ENCODE peak calls at places on chromosomes 13 and 19, in nine cellular contexts. K, Y, D, Z, A, V, T, N and J are unnamed samples.

GRCh38 chr13:112187527-112188297 is 120.8 kb downstream of the SOX1 start:
- DNase-seq in K (no peak), V (no peak), Y (no peak), T (no peak), N (no peak), Z (no peak), D (no peak), A (no peak), J (no peak)

GRCh38 chr13:29713841-29714240 is 118.4 kb upstream of the SLC7A1 start:
- DNase-seq in Y (no peak), D (peak; percentile 21), N (no peak), Z (no peak), K (no peak), V (no peak), A (no peak), T (peak; percentile 4), J (no peak)

GRCh38 chr13:50320297-50320862 is 305.1 kb downstream of the KCNRG start:
- DNase-seq in A (no peak), V (no peak), N (no peak), K (no peak), Y (peak; percentile 84), T (no peak), D (peak; percentile 54), Z (peak; percentile 5), J (no peak)

GRCh38 chr13:39603424-39603947 is 493 bp upstream of the LHFPL6 start:
- DNase-seq in Z (no peak), N (peak; percentile 35), T (no peak), D (peak; percentile 24), V (no peak), K (peak; percentile 63), Y (peak; percentile 34), A (peak; percentile 44), J (peak; percentile 29)

GRCh38 chr13:95624020-95624419 is 20.5 kb downstream of the DZIP1 start:
- DNase-seq in K (no peak), D (peak; percentile 64), Z (no peak), T (peak; percentile 50), V (no peak), A (no peak), N (no peak), Y (peak; percentile 52), J (peak; percentile 70)

GRCh38 chr13:76462003-76462402 is 424.2 kb downstream of the KCTD12 start:
- DNase-seq in D (peak; percentile 15), N (no peak), T (no peak), K (no peak), Z (no peak), A (no peak), Y (no peak), V (no peak), J (no peak)

GRCh38 chr19:45798995-45799517 is 6.4 kb upstream of the DMWD start:
- DNase-seq in K (peak; percentile 74), Z (peak; percentile 27), V (no peak), D (peak; percentile 83), A (no peak), T (peak; percentile 77), N (no peak), Y (peak; percentile 80), J (peak; percentile 72)

GRCh38 chr13:48500652-48501197 is 32.2 kb downstream of the RCBTB2 start:
- DNase-seq in V (no peak), Y (peak; percentile 88), T (peak; percentile 33), A (no peak), N (no peak), Z (no peak), K (no peak), D (peak; percentile 96), J (no peak)

GRCh38 chr19:30784850-30785459 is 412.8 kb downstream of the ZNF536 start:
- DNase-seq in Z (no peak), T (peak; percentile 27), K (peak; percentile 78), A (peak; percentile 22), D (peak; percentile 26), N (peak; percentile 20), V (no peak), Y (no peak), J (peak; percentile 55)

GRCh38 chr13:101231751-101232428 is 184.4 kb downstream of the NALCN start:
- DNase-seq in V (no peak), A (no peak), N (no peak), K (no peak), Y (peak; percentile 47), D (peak; percentile 35), T (no peak), Z (no peak), J (no peak)

GRCh38 chr13:112450567-112451240 is 74.5 kb downstream of the SPACA7 start:
- DNase-seq in N (no peak), D (no peak), Z (peak; percentile 97), V (no peak), Y (no peak), K (no peak), A (no peak), T (no peak), J (no peak)

GRCh38 chr13:29505511-29505910 is 90.0 kb downstream of the SLC7A1 start:
- DNase-seq in V (no peak), Y (no peak), K (no peak), D (no peak), Z (no peak), N (no peak), T (no peak), A (no peak), J (no peak)

GRCh38 chr13:46893820-46894533 is 2.9 kb downstream of the HTR2A start:
- DNase-seq in K (peak; percentile 84), D (peak; percentile 17), Y (peak; percentile 36), V (no peak), N (peak; percentile 47), Z (peak; percentile 25), T (peak; percentile 85), A (peak; percentile 74), J (peak; percentile 90)

GRCh38 chr13:105165449-105166125 is 1369.9 kb downstream of the EFNB2 start:
- DNase-seq in A (no peak), K (no peak), V (no peak), T (no peak), Z (peak; percentile 16), D (no peak), N (no peak), Y (no peak), J (no peak)

GRCh38 chr13:41550239-41550638 is 92.9 kb downstream of the RGCC start:
- DNase-seq in K (no peak), V (no peak), Z (no peak), D (no peak), N (no peak), A (no peak), Y (no peak), T (no peak), J (no peak)

GRCh38 chr19:6059996-6060599 is 50.2 kb downstream of the RFX2 start:
- DNase-seq in N (no peak), T (no peak), D (no peak), A (no peak), K (peak; percentile 7), Z (no peak), V (no peak), Y (no peak), J (no peak)

GRCh38 chr13:86986448-86986847 is 684.7 kb upstream of the SLITRK5 start:
- DNase-seq in Z (peak; percentile 13), Y (peak; percentile 65), T (no peak), K (no peak), V (no peak), D (peak; percentile 25), N (no peak), A (no peak), J (peak; percentile 67)

GRCh38 chr13:23598371-23598770 is 28.2 kb downstream of the TNFRSF19 start:
- DNase-seq in T (no peak), N (no peak), K (no peak), Z (no peak), V (no peak), D (peak; percentile 70), A (no peak), Y (peak; percentile 55), J (no peak)

GRCh38 chr19:39195755-39196154 is 1.0 kb upstream of the NCCRP1 start:
- DNase-seq in V (no peak), N (no peak), T (no peak), Y (no peak), K (no peak), A (no peak), D (no peak), Z (no peak), J (no peak)